ENCODE peak calls at places on chromosomes 1 and 21, in four cellular contexts. Q is HepG2, D is K562, B is GM12878. U is an unnamed sample.

GRCh38 chr1:243982451-243983018 is 68.5 kb upstream of the ZBTB18 start:
- DNase-seq in D (peak), Q (peak), B (no peak), U (peak)

GRCh38 chr1:67552336-67552759 is 122.1 kb upstream of the SERBP1 start:
- DNase-seq in B (no peak), D (no peak), Q (peak), U (no peak)

GRCh38 chr1:174956086-174956485 is 43.7 kb upstream of the CACYBP start:
- DNase-seq in B (no peak), D (no peak), Q (no peak), U (no peak)

GRCh38 chr1:190949932-190950331 is 472.3 kb upstream of the BRINP3 start:
- DNase-seq in D (no peak), B (no peak), Q (peak), U (no peak)

GRCh38 chr1:84107955-84108354 is 36.1 kb upstream of the PRKACB start:
- DNase-seq in B (no peak), D (no peak), Q (no peak), U (no peak)

GRCh38 chr21:37542512-37542911 is 175.9 kb downstream of the DYRK1A start:
- DNase-seq in B (no peak), Q (no peak), D (no peak), U (no peak)

GRCh38 chr1:24679725-24680124 is 36.6 kb downstream of the SRRM1 start:
- DNase-seq in B (no peak), D (no peak), Q (no peak), U (no peak)

GRCh38 chr21:43362306-43362927 is 64.5 kb downstream of the SIK1 start:
- DNase-seq in D (no peak), Q (no peak), B (no peak), U (peak)

GRCh38 chr1:107251839-107252238 is 111.0 kb downstream of the NTNG1 start:
- DNase-seq in D (no peak), Q (no peak), B (no peak), U (no peak)

GRCh38 chr1:110186558-110186957 is 23.6 kb upstream of the KCNC4 start:
- DNase-seq in B (no peak), D (no peak), Q (no peak), U (no peak)

GRCh38 chr1:112507896-112508241 is 896 bp upstream of the WNT2B start:
- DNase-seq in B (no peak), D (peak), Q (no peak), U (peak)

GRCh38 chr1:55129194-55129728 is 85.9 kb downstream of the USP24 start:
- DNase-seq in D (no peak), B (no peak), Q (no peak), U (no peak)
- TF ChIP-seq TCF7 in D (no peak), B (no peak), Q (no peak), U (no peak)

DNA sequence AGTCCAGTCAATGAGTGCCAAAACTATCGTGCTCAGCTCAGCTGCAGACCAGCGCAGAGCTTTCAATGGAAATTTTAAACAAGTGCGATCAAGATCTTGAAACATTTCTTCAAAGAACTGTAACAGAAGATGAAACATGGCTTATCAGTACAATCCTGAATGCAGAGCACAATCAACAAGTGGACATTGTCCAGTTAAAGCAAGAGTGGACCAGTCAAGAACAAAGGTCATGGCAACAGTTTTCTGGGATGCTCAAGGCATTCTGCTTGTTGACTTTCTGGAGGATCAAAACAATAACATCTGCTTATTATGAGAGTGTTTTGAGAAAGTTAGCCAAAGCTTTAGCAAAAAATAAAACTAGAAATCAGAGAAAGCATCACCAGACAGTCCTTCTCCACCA is 374.2 kb downstream of the SETD4 start:
- DNase-seq in Q (no peak), D (no peak), B (no peak), U (no peak)
- TF ChIP-seq TCF7 in Q (no peak), D (no peak), B (no peak), U (no peak)

GRCh38 chr1:76950306-76950705 is 83.0 kb downstream of the ST6GALNAC5 start:
- DNase-seq in B (no peak), D (no peak), Q (no peak), U (no peak)

GRCh38 chr1:76951185-76951584 is 83.9 kb downstream of the ST6GALNAC5 start:
- DNase-seq in Q (peak), D (no peak), B (no peak), U (no peak)

GRCh38 chr1:76948846-76949245 is 81.6 kb downstream of the ST6GALNAC5 start:
- DNase-seq in Q (no peak), B (no peak), D (no peak), U (no peak)

GRCh38 chr1:76944942-76945341 is 77.7 kb downstream of the ST6GALNAC5 start:
- DNase-seq in Q (no peak), B (no peak), D (no peak), U (no peak)

GRCh38 chr1:76949503-76949902 is 82.2 kb downstream of the ST6GALNAC5 start:
- DNase-seq in B (no peak), Q (no peak), D (no peak), U (no peak)
- TF ChIP-seq TCF7 in B (no peak), Q (no peak), D (no peak), U (no peak)

DNA sequence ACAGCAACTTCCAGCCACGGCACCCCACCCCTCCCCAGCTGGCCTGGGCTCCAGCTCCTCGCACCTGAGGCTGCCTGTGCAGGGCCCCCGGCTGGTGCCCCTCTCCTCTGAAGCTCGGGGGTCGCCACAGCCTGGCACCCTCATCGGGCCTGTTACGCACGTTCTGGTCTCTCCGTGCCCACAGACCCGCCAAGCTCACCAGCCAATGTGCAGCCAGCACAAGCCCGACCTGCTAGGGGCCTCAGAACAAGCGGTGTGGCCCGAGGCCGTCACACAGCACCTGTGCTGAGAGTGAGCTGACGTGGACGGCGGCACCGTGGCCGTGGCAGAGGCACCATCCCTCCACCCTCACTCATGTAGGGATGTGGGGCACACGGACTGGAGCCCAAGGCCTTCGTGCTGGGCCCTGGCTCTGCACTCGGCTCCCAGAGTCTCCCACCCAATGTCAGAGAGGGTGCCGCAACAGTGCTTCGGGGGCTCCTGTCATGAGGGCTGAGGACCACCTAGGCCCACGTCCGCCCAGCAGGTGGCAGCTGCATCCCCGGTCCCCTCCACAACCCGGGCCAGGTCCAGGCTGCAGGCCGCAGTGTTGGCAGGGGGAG is 4.4 kb upstream of the SAMD11 start:
- DNase-seq in B (no peak), D (no peak), Q (no peak), U (no peak)
- TF ChIP-seq TCF7 in B (no peak), D (no peak), Q (no peak), U (no peak)

GRCh38 chr1:180912801-180913616 is at the start of gene KIAA1614:
- DNase-seq in Q (no peak), D (no peak), B (no peak), U (peak)
- TF ChIP-seq TCF7 in Q (no peak), D (no peak), B (no peak), U (no peak)

DNA sequence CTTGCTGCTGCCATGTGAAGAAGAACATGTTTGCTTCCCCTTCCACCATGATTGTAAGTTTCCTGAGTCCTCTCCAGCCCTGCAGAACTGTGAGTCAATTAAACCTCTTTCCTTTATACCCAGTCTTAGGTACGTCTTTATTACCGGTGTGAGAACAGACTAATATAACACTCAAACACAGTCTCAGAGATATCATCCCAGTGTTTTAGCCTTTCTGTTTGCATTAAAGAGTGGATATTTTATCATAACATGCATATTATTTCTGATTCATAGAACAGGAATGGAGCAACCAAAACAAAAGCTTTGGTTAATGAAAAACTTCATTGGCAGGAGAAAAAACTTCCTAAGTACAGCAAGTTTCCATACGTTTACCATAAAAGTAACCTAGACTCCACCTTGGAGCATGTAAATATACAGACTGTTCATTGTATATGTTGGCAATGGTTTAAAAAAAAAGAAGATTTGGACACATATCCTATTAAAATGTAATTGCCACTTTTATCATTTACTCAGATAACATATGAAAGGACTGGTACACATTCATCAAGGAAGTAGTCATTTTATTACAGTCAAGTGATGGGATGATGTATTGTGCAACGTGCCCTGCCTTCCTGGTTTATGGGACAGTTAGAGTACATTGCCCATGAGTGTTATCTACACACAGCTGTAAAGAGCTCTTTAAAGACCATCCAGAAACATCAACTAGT is 144.8 kb downstream of the ETS2 start:
- DNase-seq in Q (no peak), B (no peak), D (no peak), U (no peak)
- TF ChIP-seq TCF7 in Q (no peak), B (no peak), D (no peak), U (no peak)